ENCODE peak calls at places on chromosomes 5 and 9, in five cellular contexts. V is prostate gland, D is sigmoid colon, I is GM12878, R is stomach. B is an unnamed sample. For H3K9me3, the result is how much of the 10 kb centered on the place peaks cover.

GRCh38 chr5:40223884-40224402 is 455.8 kb upstream of the PTGER4 start:
- DNase-seq in I (peak), D (no peak), V (no peak), R (no peak), B (no peak)

GRCh38 chr9:70222354-70222753 is 36.4 kb upstream of the SMC5 start:
- DNase-seq in I (no peak), R (no peak), D (no peak), V (no peak), B (no peak)

GRCh38 chr5:113273949-113274348 is 160.8 kb downstream of the TSSK1B start:
- DNase-seq in D (no peak), I (no peak), V (no peak), R (no peak), B (no peak)

GRCh38 chr9:93081081-93081529 is 14.9 kb upstream of the CARD19 start:
- DNase-seq in R (no peak), V (no peak), I (no peak), D (peak), B (peak)

GRCh38 chr9:16611001-16611400 is 259.5 kb downstream of the BNC2 start:
- DNase-seq in R (no peak), D (no peak), I (no peak), V (no peak), B (no peak)

GRCh38 chr9:123359546-123359945 is 3.5 kb downstream of the CRB2 start:
- DNase-seq in R (no peak), I (no peak), V (no peak), D (no peak), B (no peak)

GRCh38 chr5:143174714-143175398 is 228.6 kb downstream of the NR3C1 start:
- DNase-seq in R (no peak), I (peak), V (no peak), D (no peak), B (no peak)

GRCh38 chr5:86880785-86881492 is 263.2 kb downstream of the COX7C start:
- DNase-seq in I (peak), V (peak), D (no peak), R (no peak), B (no peak)

GRCh38 chr9:96467784-96468183 is 17.8 kb downstream of the HABP4 start:
- DNase-seq in D (no peak), V (no peak), I (no peak), R (no peak), B (no peak)

GRCh38 chr9:136694163-136694864 is 7.1 kb upstream of the AGPAT2 start:
- DNase-seq in R (peak), D (no peak), I (no peak), V (peak), B (no peak)

GRCh38 chr5:23223846-23224245 is 283.6 kb upstream of the PRDM9 start:
- DNase-seq in I (no peak), D (no peak), R (no peak), V (no peak), B (no peak)

GRCh38 chr5:73564644-73565165 is 734 bp downstream of the ANKRA2 start:
- DNase-seq in D (no peak), V (peak), I (no peak), R (no peak), B (no peak)

GRCh38 chr5:77428033-77428432 is 64.1 kb downstream of the WDR41 start:
- DNase-seq in D (no peak), R (no peak), I (no peak), V (no peak), B (no peak)

GRCh38 chr9:70475211-70475610 is 60.8 kb upstream of the KLF9 start:
- DNase-seq in R (peak), D (no peak), V (peak), I (no peak), B (no peak)

GRCh38 chr5:127428748-127429147 is 88.7 kb upstream of the PRRC1 start:
- DNase-seq in R (no peak), D (no peak), I (no peak), V (no peak), B (no peak)

GRCh38 chr5:93399675-93400074 is 181.3 kb downstream of the NR2F1-AS1 start:
- DNase-seq in D (no peak), R (no peak), V (no peak), I (no peak), B (no peak)

GRCh38 chr9:116147821-116148220 is 5.8 kb upstream of the PAPPA start:
- DNase-seq in I (no peak), R (no peak), V (no peak), D (no peak), B (no peak)

GRCh38 chr9:19690128-19690527 is 98.7 kb downstream of the SLC24A2 start:
- DNase-seq in V (no peak), I (no peak), R (no peak), D (no peak), B (no peak)

GRCh38 chr5:114305402-114306207 is 56.3 kb upstream of the KCNN2 start:
- DNase-seq in D (no peak), I (no peak), R (no peak), V (no peak), B (no peak)

GRCh38 chr5:159175547-159175946 is 33.8 kb downstream of the RNF145 start:
- DNase-seq in V (no peak), D (no peak), R (no peak), I (no peak), B (no peak)

GRCh38 chr9:106621299-106621920 is 241.6 kb upstream of the ZNF462 start:
- DNase-seq in I (no peak), V (no peak), R (no peak), D (no peak), B (no peak)

GRCh38 chr5:34941936-34942335 is 12.6 kb downstream of the DNAJC21 start:
- DNase-seq in R (no peak), I (no peak), D (no peak), V (no peak), B (no peak)

GRCh38 chr5:68533571-68534051 is 318.1 kb downstream of the PIK3R1 start:
- DNase-seq in R (no peak), V (peak), D (no peak), I (no peak), B (no peak)

GRCh38 chr9:69153707-69154521 is 20.2 kb upstream of the TJP2 start:
- DNase-seq in R (no peak), V (no peak), D (no peak), I (no peak), B (no peak)

GRCh38 chr5:98933446-98934072 is 4.8 kb upstream of the CHD1 start:
- DNase-seq in V (no peak), D (no peak), R (no peak), I (peak), B (no peak)

GRCh38 chr5:178589180-178590140 is 733 bp downstream of the COL23A1 start:
- DNase-seq in R (no peak), I (no peak), D (no peak), V (no peak), B (peak)

GRCh38 chr9:119298076-119298853 is 71.0 kb downstream of the BRINP1 start:
- DNase-seq in I (no peak), D (no peak), V (no peak), R (no peak), B (no peak)

GRCh38 chr5:36495638-36496010 is 110.8 kb upstream of the SLC1A3 start:
- DNase-seq in I (no peak), V (no peak), D (no peak), R (no peak), B (no peak)

GRCh38 chr5:41827792-41828191 is 42.4 kb downstream of the OXCT1 start:
- DNase-seq in R (no peak), D (no peak), I (no peak), V (no peak), B (no peak)

GRCh38 chr9:130895481-130896232 is 955 bp downstream of the QRFP start:
- DNase-seq in D (no peak), R (no peak), I (no peak), V (no peak), B (no peak)

GRCh38 chr9:130898552-130898852 is 1.9 kb upstream of the QRFP start:
- DNase-seq in I (no peak), D (no peak), V (no peak), R (no peak), B (no peak)

GRCh38 chr9:130896233-130897012 is at the start of gene QRFP:
- DNase-seq in D (no peak), I (no peak), R (no peak), V (no peak), B (no peak)

GRCh38 chr9:130897848-130898551 is 1.4 kb upstream of the QRFP start:
- DNase-seq in R (no peak), D (no peak), V (no peak), I (no peak), B (no peak)

GRCh38 chr9:130897105-130897751 is 616 bp upstream of the QRFP start:
- DNase-seq in R (no peak), D (no peak), I (no peak), V (no peak), B (no peak)
- TF ChIP-seq POLR2AphosphoS5 in R (no peak), D (no peak), I (no peak), V (no peak), B (no peak)

DNA sequence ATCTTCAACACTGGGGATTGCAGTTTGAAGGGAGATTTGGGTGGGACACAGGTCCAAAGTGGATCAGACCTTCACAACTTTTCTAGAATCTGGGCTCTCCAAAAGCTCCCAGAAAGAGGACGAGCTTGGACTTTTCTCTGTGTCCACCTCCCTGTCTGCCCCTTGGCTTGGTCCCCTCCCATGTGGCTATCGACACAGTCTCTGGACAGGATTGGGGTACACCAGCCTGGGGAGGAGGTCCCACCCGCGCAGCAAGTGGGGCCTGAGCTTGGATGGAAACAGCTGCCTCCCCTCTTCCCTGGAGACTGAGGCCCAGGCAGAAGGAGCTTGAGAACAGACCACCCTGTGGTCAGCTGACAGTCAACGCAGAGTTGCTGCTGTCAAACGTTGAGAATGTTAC is 84.6 kb upstream of the FCN1 start:
- DNase-seq in R (no peak), V (no peak), D (no peak), I (no peak), B (peak)
- H3K9me3 ChIP-seq in R (under half), V (under half), D (under half), I (under half), B (under half)

GRCh38 chr9:12775373-12775962 is 648 bp downstream of the LURAP1L start:
- DNase-seq in D (peak), I (no peak), V (peak), R (no peak), B (no peak)

GRCh38 chr9:12777149-12778010 is 2.6 kb downstream of the LURAP1L start:
- DNase-seq in I (no peak), D (no peak), R (no peak), V (no peak), B (no peak)

GRCh38 chr9:12775963-12776774 is 1.3 kb downstream of the LURAP1L start:
- DNase-seq in V (peak), R (peak), I (no peak), D (peak), B (peak)

GRCh38 chr9:12778389-12778788 is 3.6 kb downstream of the LURAP1L start:
- DNase-seq in V (no peak), D (no peak), I (no peak), R (no peak), B (no peak)

DNA sequence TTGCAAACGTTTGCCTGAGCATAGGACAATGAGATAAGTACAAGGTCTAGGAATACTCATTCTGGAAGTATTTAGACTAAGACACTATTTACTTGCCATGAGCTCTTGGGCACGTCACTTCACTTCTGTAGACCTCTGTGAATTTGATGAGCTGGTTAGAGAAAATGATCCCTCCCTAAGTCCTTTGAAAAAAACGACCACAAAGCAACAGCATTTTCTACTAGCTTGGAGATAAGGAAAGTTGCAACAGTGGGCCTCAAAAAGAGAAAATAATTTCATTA is 1.9 kb downstream of the LURAP1L start:
- DNase-seq in V (no peak), D (no peak), R (no peak), I (no peak), B (no peak)
- H3K4me3 ChIP-seq in V (peak), D (peak), R (peak), I (no peak), B (peak)

GRCh38 chr5:61582887-61583286 is 250.8 kb downstream of the ZSWIM6 start:
- DNase-seq in D (no peak), I (no peak), V (no peak), R (no peak), B (no peak)
- TF ChIP-seq POLR2AphosphoS5 in D (no peak), I (no peak), V (no peak), R (no peak), B (no peak)

DNA sequence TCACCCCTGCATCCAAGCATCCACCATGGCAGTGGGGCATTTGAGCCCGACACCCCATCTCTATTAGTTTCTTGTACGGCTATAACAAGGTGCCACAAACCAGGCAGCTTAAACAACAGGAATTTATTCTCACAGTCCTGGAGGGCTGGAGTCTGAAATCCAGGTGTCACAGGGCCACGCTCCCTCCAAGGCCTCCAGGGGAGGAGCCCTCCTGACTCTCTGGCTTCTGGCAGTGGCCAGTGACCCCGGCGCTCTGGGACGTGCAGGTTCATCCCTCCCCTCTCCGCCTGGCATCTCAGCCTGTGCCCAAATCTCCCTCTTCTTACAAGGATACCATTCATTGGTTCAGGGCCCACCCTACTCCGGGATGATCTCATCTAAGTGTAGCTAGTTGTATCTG is 394.5 kb upstream of the IRX1 start:
- DNase-seq in D (no peak), I (no peak), R (no peak), V (no peak), B (no peak)
- H3K9me3 ChIP-seq in D (under half), I (under half), R (under half), V (under half), B (under half)

GRCh38 chr9:1051286-1052118 is 1.3 kb downstream of the DMRT2 start:
- DNase-seq in D (no peak), R (peak), V (peak), I (no peak), B (no peak)

GRCh38 chr9:1050125-1050895 is at the start of gene DMRT2:
- DNase-seq in D (peak), I (no peak), R (peak), V (peak), B (no peak)

GRCh38 chr9:1047605-1048235 is 2.4 kb upstream of the DMRT2 start:
- DNase-seq in D (no peak), I (no peak), R (no peak), V (no peak), B (no peak)

GRCh38 chr9:1048853-1049252 is 1.3 kb upstream of the DMRT2 start:
- DNase-seq in R (no peak), V (no peak), D (no peak), I (no peak), B (no peak)

GRCh38 chr9:1049641-1050040 is 516 bp upstream of the DMRT2 start:
- DNase-seq in D (no peak), I (no peak), R (no peak), V (no peak), B (no peak)
- H3K4me3 ChIP-seq in D (no peak), I (no peak), R (no peak), V (no peak), B (no peak)

GRCh38 chr5:181133610-181134231 is 2.8 kb upstream of the OR2V1 start:
- DNase-seq in D (peak), I (no peak), V (no peak), R (peak), B (peak)
- TF ChIP-seq POLR2AphosphoS5 in D (no peak), I (no peak), V (no peak), R (no peak), B (peak)

DNA sequence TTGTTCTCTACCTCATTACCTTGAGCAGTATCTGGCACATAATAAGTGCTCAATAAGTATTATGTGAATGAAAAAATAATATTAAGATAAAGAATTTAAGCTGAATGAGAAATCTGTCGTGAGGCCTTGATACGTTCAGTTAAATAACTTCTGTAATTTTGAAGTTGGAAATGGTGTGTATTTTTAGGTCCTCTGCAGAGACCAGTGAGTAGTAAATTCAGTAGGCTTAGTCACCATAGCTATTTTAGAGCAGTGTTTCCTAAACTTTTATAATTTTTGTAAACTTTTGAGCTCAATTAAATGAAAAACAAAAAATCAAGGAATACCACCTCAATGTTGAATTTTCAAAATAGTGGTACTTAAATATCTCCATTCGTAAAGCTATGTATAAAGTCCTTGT is 25.0 kb downstream of the ERBIN start:
- DNase-seq in I (no peak), V (no peak), D (no peak), R (no peak), B (no peak)
- H3K9me3 ChIP-seq in I (under half), V (under half), D (under half), R (under half), B (under half)

GRCh38 chr9:72362118-72362531 is 2.9 kb downstream of the ZFAND5 start:
- DNase-seq in V (no peak), R (no peak), I (no peak), D (no peak), B (no peak)
- H3K4me3 ChIP-seq in V (peak), R (peak), I (peak), D (peak), B (peak)

DNA sequence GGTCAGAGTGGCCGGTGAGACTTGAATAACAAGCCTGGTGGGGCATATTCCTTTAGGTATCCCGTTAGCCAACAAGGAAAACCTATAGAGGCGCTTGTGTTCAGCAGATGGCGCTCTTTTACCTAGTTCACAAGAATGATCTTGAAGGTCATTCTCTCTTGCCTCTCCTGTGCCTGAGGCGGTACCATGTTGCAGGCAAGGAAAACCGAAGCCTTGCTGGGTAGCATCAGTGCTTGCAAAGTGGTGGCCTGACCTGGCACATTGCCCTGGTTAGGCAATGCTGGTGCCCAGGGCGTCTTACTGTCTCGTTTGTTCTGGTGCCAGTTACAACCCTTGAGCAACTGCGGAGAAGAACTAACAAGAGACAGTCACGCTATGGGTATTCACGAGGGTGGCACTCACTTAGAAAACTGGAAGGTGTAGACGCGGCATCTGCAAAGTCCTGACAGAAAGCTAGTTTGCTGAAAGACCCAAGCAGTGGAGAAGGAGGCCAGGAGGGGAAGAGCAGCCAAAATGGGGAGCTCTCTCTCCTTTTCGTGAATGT is 56.7 kb downstream of the AOPEP start:
- DNase-seq in V (peak), D (peak), I (peak), R (peak), B (no peak)
- TF ChIP-seq POLR2AphosphoS5 in V (peak), D (peak), I (no peak), R (peak), B (no peak)

B was measured in spleen.